ENCODE peak calls at places on chromosomes 6 and 20, in four cellular contexts. One of them, this sample, is unnamed.

GRCh38 chr20:23623666-23624065 is 14.1 kb downstream of the CST3 start:
- DNase-seq in K562: no peak
- DNase-seq in GM12878: no peak
- DNase-seq in HepG2: no peak
- DNase-seq in this sample: no peak

GRCh38 chr20:61766921-61767610 is 298.6 kb downstream of the TAF4 start:
- DNase-seq in K562: no peak
- DNase-seq in GM12878: no peak
- DNase-seq in HepG2: no peak
- DNase-seq in this sample: no peak

GRCh38 chr6:2447318-2447717 is 201.9 kb upstream of the GMDS start:
- DNase-seq in K562: no peak
- DNase-seq in GM12878: no peak
- DNase-seq in HepG2: peak
- DNase-seq in this sample: no peak

GRCh38 chr6:132764370-132764769 is 6.7 kb upstream of the VNN2 start:
- DNase-seq in K562: no peak
- DNase-seq in GM12878: no peak
- DNase-seq in HepG2: no peak
- DNase-seq in this sample: no peak

GRCh38 chr20:58611236-58612020 is 39.7 kb upstream of the STX16 start:
- DNase-seq in K562: no peak
- DNase-seq in GM12878: no peak
- DNase-seq in HepG2: no peak
- DNase-seq in this sample: no peak

GRCh38 chr6:38352636-38353035 is 287.1 kb downstream of the BTBD9 start:
- DNase-seq in K562: no peak
- DNase-seq in GM12878: no peak
- DNase-seq in HepG2: no peak
- DNase-seq in this sample: no peak

GRCh38 chr6:45478235-45478634 is 100.5 kb upstream of the SUPT3H start:
- DNase-seq in K562: no peak
- DNase-seq in GM12878: no peak
- DNase-seq in HepG2: no peak
- DNase-seq in this sample: no peak

GRCh38 chr6:82995066-82995465 is 70.6 kb downstream of the UBE3D start:
- DNase-seq in K562: no peak
- DNase-seq in GM12878: no peak
- DNase-seq in HepG2: no peak
- DNase-seq in this sample: no peak

GRCh38 chr6:25717856-25718740 is 36.4 kb upstream of the SLC17A4 start:
- DNase-seq in K562: peak
- DNase-seq in GM12878: no peak
- DNase-seq in HepG2: peak
- DNase-seq in this sample: no peak

GRCh38 chr6:139472341-139473038 is 98.0 kb upstream of the CITED2 start:
- DNase-seq in K562: no peak
- DNase-seq in GM12878: no peak
- DNase-seq in HepG2: no peak
- DNase-seq in this sample: no peak

GRCh38 chr6:49423817-49424216 is 39.2 kb downstream of the MMUT start:
- DNase-seq in K562: no peak
- DNase-seq in GM12878: no peak
- DNase-seq in HepG2: no peak
- DNase-seq in this sample: no peak

GRCh38 chr6:141878686-141879085 is 254.0 kb upstream of the GJE1 start:
- DNase-seq in K562: no peak
- DNase-seq in GM12878: no peak
- DNase-seq in HepG2: no peak
- DNase-seq in this sample: no peak
- TF ChIP-seq CBX5 in K562: no peak
- TF ChIP-seq CBX5 in GM12878: no peak
- TF ChIP-seq CBX5 in HepG2: no peak
- TF ChIP-seq CBX5 in this sample: no peak

GRCh38 chr6:6008114-6008647 is 1.5 kb upstream of the NRN1 start:
- DNase-seq in K562: no peak
- DNase-seq in GM12878: no peak
- DNase-seq in HepG2: no peak
- DNase-seq in this sample: no peak

GRCh38 chr6:6006428-6007310 is at the start of gene NRN1:
- DNase-seq in K562: no peak
- DNase-seq in GM12878: no peak
- DNase-seq in HepG2: no peak
- DNase-seq in this sample: no peak

GRCh38 chr6:6008648-6009421 is 2.1 kb upstream of the NRN1 start:
- DNase-seq in K562: peak
- DNase-seq in GM12878: peak
- DNase-seq in HepG2: peak
- DNase-seq in this sample: no peak

GRCh38 chr6:6005467-6006427 is 978 bp downstream of the NRN1 start:
- DNase-seq in K562: no peak
- DNase-seq in GM12878: no peak
- DNase-seq in HepG2: no peak
- DNase-seq in this sample: no peak

DNA sequence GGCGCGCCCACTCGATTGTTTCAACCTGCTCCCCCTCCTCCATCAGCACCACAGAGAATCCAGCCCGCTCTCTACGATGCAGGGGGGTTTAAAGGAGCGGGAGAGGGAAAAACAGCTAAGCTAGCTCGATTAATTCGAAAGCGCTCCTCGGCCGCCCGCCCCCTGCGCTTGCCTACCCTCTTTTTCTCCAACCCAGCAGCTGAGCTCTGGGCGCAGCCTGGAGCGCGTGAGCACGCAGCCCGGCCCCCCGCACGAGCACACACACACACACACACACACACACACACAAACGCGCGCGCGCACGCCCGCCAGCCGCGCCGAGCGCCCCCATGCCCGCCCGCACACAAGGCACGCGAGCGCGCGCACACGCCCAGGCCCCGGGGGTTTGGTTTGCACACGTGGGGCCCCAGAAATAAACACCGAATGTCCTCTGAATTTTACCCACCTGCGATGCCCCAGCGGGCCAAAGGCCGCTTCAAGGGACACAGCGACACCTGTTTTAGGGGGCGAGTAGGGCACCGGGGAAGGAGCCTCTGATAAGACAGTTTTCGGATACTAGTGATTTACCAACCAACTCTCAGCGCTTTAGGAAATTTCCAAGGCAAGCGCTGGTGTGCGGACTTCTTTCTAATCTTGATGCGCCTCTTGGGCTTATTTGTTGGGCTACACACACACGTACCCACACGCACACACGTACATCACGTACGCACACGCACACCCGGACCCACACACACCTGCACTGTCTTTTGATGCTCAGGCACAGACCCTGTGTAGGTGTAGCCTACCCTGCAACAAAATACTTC is 787 bp upstream of the NRN1 start:
- DNase-seq in K562: no peak
- DNase-seq in GM12878: no peak
- DNase-seq in HepG2: no peak
- DNase-seq in this sample: peak
- TF ChIP-seq CBX5 in K562: no peak
- TF ChIP-seq CBX5 in GM12878: no peak
- TF ChIP-seq CBX5 in HepG2: no peak
- TF ChIP-seq CBX5 in this sample: no peak

GRCh38 chr6:16168121-16168520 is 39.2 kb downstream of the MYLIP start:
- DNase-seq in K562: no peak
- DNase-seq in GM12878: no peak
- DNase-seq in HepG2: no peak
- DNase-seq in this sample: no peak
- TF ChIP-seq CBX5 in K562: no peak
- TF ChIP-seq CBX5 in GM12878: no peak
- TF ChIP-seq CBX5 in HepG2: no peak
- TF ChIP-seq CBX5 in this sample: no peak

GRCh38 chr6:24454452-24454851 is 34.9 kb downstream of the GPLD1 start:
- DNase-seq in K562: no peak
- DNase-seq in GM12878: no peak
- DNase-seq in HepG2: no peak
- DNase-seq in this sample: no peak

GRCh38 chr6:24448828-24449525 is 40.4 kb downstream of the GPLD1 start:
- DNase-seq in K562: no peak
- DNase-seq in GM12878: no peak
- DNase-seq in HepG2: no peak
- DNase-seq in this sample: no peak

GRCh38 chr6:24453921-24454320 is 35.5 kb downstream of the GPLD1 start:
- DNase-seq in K562: no peak
- DNase-seq in GM12878: no peak
- DNase-seq in HepG2: no peak
- DNase-seq in this sample: no peak

GRCh38 chr6:24448396-24448795 is 41.0 kb downstream of the GPLD1 start:
- DNase-seq in K562: no peak
- DNase-seq in GM12878: no peak
- DNase-seq in HepG2: no peak
- DNase-seq in this sample: no peak

GRCh38 chr6:24451581-24452041 is 37.8 kb downstream of the GPLD1 start:
- DNase-seq in K562: no peak
- DNase-seq in GM12878: no peak
- DNase-seq in HepG2: no peak
- DNase-seq in this sample: no peak
- TF ChIP-seq CBX5 in K562: no peak
- TF ChIP-seq CBX5 in GM12878: no peak
- TF ChIP-seq CBX5 in HepG2: no peak
- TF ChIP-seq CBX5 in this sample: no peak

GRCh38 chr6:126228001-126228791 is 111.7 kb upstream of the CENPW start:
- DNase-seq in K562: no peak
- DNase-seq in GM12878: no peak
- DNase-seq in HepG2: no peak
- DNase-seq in this sample: no peak

GRCh38 chr6:126235363-126235762 is 104.6 kb upstream of the CENPW start:
- DNase-seq in K562: no peak
- DNase-seq in GM12878: no peak
- DNase-seq in HepG2: no peak
- DNase-seq in this sample: no peak

DNA sequence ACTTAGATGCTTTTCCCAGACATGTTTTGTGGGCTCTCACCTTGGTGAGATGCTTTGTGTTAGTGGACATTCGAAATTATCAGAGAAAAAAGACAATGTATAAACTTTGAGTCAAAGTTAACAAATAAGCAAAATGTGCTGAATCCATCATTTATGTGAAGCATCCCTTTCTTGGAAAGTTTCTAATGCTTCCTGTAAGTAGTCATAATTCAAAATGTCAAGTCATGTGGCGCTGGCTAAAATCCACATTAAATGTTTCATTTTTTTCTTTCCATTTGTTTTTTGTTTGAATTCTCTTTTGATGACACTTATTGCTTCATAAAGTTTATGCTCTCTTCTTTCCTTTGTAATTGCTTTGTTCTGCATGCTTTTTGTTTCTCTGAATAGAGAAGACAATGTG is 107.2 kb upstream of the CENPW start:
- DNase-seq in K562: no peak
- DNase-seq in GM12878: no peak
- DNase-seq in HepG2: no peak
- DNase-seq in this sample: no peak
- TF ChIP-seq CBX5 in K562: no peak
- TF ChIP-seq CBX5 in GM12878: no peak
- TF ChIP-seq CBX5 in HepG2: no peak
- TF ChIP-seq CBX5 in this sample: no peak

DNA sequence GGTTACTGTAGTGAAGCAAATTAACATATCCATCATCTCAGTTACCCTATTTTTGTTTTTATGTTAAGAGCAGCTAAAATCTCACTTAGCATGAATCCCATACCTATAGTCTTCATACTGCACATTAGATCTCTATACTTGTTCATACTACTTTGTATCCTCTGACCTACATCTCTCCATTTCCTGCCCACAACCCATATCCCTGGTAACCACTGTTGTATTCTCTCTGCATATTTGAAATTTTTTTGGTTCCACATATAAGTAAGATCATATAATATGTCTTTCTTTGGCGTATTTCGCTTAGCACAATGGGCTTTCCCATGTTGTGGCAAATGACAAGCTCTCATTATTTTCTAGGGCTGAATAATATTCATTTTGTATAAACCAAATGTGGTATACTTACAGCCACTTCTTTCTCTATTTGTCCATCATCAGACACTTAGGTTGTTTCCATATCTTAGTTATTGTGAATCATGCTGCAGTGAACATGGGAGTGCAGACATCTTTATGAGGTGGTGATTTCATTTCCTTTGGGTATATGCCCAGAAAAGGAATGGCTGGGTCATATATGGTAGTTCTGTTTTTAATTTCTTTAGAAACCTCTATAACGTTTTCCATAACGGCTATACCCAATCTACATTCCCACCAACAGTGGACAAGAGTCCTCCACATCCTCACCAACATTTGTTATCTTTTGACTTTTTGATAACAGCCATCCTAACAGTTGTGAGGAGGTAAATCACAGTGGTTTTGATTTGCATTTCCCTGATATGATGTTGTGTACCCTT is 39.8 kb downstream of the BACH2 start:
- DNase-seq in K562: no peak
- DNase-seq in GM12878: no peak
- DNase-seq in HepG2: no peak
- DNase-seq in this sample: no peak
- TF ChIP-seq CBX5 in K562: no peak
- TF ChIP-seq CBX5 in GM12878: no peak
- TF ChIP-seq CBX5 in HepG2: no peak
- TF ChIP-seq CBX5 in this sample: no peak

DNA sequence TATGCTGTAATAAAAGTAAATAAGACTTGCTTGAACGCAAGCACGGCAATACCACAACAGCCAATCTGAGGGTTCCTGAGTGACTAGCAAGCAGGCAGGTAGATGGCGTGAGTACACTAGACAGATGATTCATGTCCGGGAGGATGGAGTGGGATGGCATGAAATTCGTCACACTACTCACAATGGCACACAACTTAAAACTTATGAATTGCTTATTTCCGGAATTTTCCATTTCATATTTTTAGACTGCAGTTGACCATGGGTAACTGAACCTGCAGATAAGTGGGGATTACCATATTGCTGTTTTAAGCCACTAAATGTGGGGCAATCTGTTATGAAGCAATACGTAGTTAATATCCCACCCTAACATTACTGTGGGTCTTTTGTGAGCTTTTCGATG is 93.6 kb upstream of the NFATC2 start:
- DNase-seq in K562: no peak
- DNase-seq in GM12878: no peak
- DNase-seq in HepG2: no peak
- DNase-seq in this sample: no peak
- TF ChIP-seq CBX5 in K562: no peak
- TF ChIP-seq CBX5 in GM12878: no peak
- TF ChIP-seq CBX5 in HepG2: no peak
- TF ChIP-seq CBX5 in this sample: no peak

GRCh38 chr6:166554316-166554715 is 32.2 kb downstream of the RAMACL start:
- DNase-seq in K562: no peak
- DNase-seq in GM12878: no peak
- DNase-seq in HepG2: no peak
- DNase-seq in this sample: no peak
- TF ChIP-seq CBX5 in K562: no peak
- TF ChIP-seq CBX5 in GM12878: no peak
- TF ChIP-seq CBX5 in HepG2: no peak
- TF ChIP-seq CBX5 in this sample: no peak

This sample was measured in H1.